ENCODE peak calls at places on chromosomes 7 and 10, in four cellular contexts. A is psoas muscle, Y is spleen, T is left ventricle myocardium inferior. K is an unnamed sample.
A peak's percentile ranks its signal among the peaks of the same experiment; 100 is the strongest.

GRCh38 chr7:74051193-74051592 is 23.2 kb downstream of the ELN start:
- DNase-seq in A (peak; percentile 53), Y (no peak), T (no peak), K (no peak)

GRCh38 chr10:75450062-75450429 is 18.6 kb downstream of the LRMDA start:
- DNase-seq in A (no peak), Y (no peak), T (no peak), K (no peak)

GRCh38 chr10:29681700-29682444 is 47.1 kb upstream of the SVIL start:
- DNase-seq in A (no peak), Y (peak; percentile 88), T (no peak), K (no peak)

GRCh38 chr7:78226059-78226658 is 427.6 kb downstream of the PHTF2 start:
- DNase-seq in A (no peak), Y (no peak), T (peak; percentile 19), K (no peak)

GRCh38 chr10:101783736-101784118 is 481 bp upstream of the NPM3 start:
- DNase-seq in A (no peak), Y (no peak), T (no peak), K (no peak)

GRCh38 chr10:36494386-36494785 is 631.0 kb upstream of the ANKRD30A start:
- DNase-seq in A (no peak), Y (no peak), T (no peak), K (no peak)

GRCh38 chr7:55957190-55957589 is 5.5 kb downstream of the MRPS17 start:
- DNase-seq in A (no peak), Y (no peak), T (no peak), K (no peak)

GRCh38 chr10:132677096-132677904 is 108.6 kb downstream of the NKX6-2 start:
- DNase-seq in A (peak; percentile 31), Y (peak; percentile 64), T (no peak), K (peak; percentile 47)

GRCh38 chr7:127751062-127751722 is 99.2 kb downstream of the SND1 start:
- DNase-seq in A (no peak), Y (no peak), T (no peak), K (no peak)

GRCh38 chr10:96402417-96403305 is 43.9 kb upstream of the OPALIN start:
- DNase-seq in A (no peak), Y (no peak), T (no peak), K (peak; percentile 64)

GRCh38 chr10:122190151-122190550 is 80.9 kb upstream of the BTBD16 start:
- DNase-seq in A (no peak), Y (no peak), T (no peak), K (no peak)

DNA sequence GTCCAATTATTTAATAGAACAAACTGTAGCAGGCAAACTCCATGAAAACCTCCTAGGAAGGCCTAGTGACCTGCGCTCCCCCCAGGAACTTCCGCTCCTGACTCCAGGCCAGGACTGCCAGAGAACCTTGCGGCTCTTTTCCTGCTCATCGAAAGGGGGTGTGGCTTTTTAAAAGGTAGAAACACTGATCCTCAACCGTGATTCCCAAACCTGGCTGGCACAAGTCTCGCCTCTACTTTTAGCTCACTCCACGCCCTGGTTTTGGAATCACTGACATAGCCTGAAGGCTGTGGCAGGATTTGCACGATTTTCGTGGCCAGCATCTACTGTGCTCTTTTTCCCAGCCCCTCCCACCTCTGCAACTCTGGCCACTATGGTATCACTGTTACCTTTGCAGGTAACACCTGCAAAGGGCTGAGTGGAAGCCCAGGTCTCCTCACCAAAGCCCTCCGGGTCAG is 43.3 kb downstream of the MYOF start:
- DNase-seq in A (no peak), Y (no peak), T (no peak), K (no peak)
- H3K27ac ChIP-seq in A (peak overlapping the region; percentile 90), Y (peak overlapping the region; percentile 10), T (peak overlapping the region; percentile 97), K (peak overlapping the region; percentile 99)

DNA sequence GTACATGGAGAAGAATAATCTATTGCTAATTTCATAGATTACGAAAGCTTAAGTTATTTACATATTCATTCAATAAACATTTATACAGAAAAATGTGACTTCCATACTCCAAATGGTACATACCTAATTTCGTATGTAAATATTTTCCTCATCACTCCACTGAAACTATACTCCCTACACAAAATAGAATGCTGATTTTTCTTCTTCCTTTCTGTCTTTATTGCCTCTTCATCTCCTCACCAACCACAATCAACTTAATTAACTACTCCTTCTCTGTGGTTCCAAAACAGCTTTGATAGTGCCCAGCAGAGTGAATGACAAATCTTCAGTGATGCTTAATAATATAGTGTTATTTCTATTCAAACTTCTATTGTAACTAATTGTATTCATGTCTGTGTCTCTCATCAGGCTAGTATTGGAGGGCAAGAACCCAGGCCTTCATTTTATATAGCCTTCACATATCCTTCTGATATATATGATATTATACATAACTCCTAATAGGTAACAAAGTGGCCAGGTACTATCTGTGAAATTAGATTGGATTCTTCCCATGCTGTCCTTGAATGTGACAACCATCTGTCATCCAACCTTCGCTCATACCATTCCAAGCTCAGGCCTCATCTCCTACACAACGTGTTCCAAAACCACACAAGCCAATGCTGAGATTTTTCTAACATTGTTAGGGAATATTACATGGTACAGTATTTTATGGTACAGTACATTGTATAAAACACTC is 5.3 kb downstream of the ITGB1 start:
- DNase-seq in A (no peak), Y (no peak), T (no peak), K (no peak)
- H3K4me3 ChIP-seq in A (peak overlapping the region; percentile 95), Y (no peak overlapping the region), T (no peak overlapping the region), K (peak overlapping the region; percentile 97)

GRCh38 chr7:112007185-112007584 is 199.0 kb downstream of the DOCK4 start:
- DNase-seq in A (no peak), Y (no peak), T (no peak), K (no peak)
- H3K27ac ChIP-seq in A (no peak overlapping the region), Y (no peak overlapping the region), T (no peak overlapping the region), K (no peak overlapping the region)

GRCh38 chr10:70923696-70924095 is 35.3 kb upstream of the PCBD1 start:
- DNase-seq in A (no peak), Y (no peak), T (no peak), K (no peak)

GRCh38 chr10:70918851-70919530 is 30.6 kb upstream of the PCBD1 start:
- DNase-seq in A (peak; percentile 41), Y (peak; percentile 63), T (peak; percentile 14), K (no peak)

GRCh38 chr10:70917635-70918034 is 29.3 kb upstream of the PCBD1 start:
- DNase-seq in A (peak; percentile 28), Y (peak; percentile 49), T (peak; percentile 9), K (no peak)

GRCh38 chr10:70920519-70920918 is 32.2 kb upstream of the PCBD1 start:
- DNase-seq in A (peak; percentile 28), Y (peak; percentile 22), T (no peak), K (no peak)

GRCh38 chr10:70921285-70921684 is 32.9 kb upstream of the PCBD1 start:
- DNase-seq in A (no peak), Y (no peak), T (no peak), K (no peak)
- H3K4me3 ChIP-seq in A (no peak overlapping the region), Y (no peak overlapping the region), T (no peak overlapping the region), K (no peak overlapping the region)

DNA sequence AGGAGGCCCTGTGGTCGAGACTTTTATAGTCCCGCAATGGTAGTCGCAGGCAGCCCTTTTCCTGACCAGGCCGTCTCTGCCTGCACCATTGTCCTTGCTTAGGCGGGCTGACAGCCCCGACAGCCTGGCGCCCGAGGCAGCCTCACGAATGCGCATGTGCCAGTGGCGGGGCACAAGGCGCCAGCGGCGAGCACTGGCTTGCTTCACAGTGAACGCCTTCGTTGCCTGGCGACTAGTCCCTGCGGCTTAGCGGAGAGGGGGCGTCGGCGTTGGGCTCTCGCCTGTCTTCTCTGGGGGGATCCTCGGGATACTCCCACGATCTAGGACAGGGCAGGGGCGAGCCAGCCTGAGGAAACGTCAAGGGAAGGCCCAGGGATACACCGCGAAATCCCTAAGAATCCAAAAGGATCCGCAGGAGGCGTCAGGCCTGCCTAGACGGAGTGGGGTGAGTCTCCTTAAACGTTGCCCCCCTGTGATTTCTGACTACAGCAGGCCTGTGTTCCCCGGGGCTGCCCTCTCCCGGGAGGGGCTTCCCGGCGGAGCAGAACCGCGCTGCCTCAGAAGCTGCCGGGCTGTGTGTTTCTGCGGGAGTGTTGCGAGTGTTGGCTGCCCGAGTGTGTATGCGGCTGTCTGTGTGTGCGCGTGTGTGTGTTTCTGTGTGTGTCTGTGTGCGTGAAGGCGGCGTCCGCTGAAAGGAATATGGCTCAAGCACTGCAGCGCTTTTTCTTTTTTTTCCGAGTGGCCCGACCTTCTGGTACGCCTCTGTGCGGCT is 20.5 kb upstream of the ZNF273 start:
- DNase-seq in A (peak; percentile 85), Y (peak; percentile 78), T (peak; percentile 73), K (peak; percentile 80)
- H3K27ac ChIP-seq in A (peak overlapping the region; percentile 9), Y (no peak overlapping the region), T (peak overlapping the region; percentile 23), K (no peak overlapping the region)

GRCh38 chr7:115252461-115252860 is 330.6 kb downstream of the MDFIC start:
- DNase-seq in A (no peak), Y (no peak), T (no peak), K (no peak)

DNA sequence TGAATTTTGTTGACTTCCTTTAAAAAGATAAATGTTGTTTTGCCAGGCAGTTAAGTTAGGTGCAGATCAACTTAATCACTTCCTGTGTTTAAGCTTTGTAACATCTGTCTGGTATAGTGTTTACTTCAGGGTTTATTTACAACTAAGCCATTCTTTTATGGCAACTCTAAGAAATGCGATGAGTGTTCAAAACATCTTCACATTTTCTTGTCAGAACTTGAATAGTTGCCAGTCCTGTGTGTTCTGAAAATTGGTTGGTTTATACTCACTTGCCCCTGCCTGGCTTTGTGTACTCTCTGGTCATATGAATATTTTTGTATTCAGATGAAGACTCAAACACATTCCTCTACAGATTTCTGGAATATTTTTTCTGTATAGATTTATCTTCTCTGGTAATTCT is 327.2 kb downstream of the MDFIC start:
- DNase-seq in A (no peak), Y (no peak), T (no peak), K (no peak)
- H3K4me3 ChIP-seq in A (no peak overlapping the region), Y (no peak overlapping the region), T (no peak overlapping the region), K (no peak overlapping the region)

GRCh38 chr7:29412912-29413311 is 150.7 kb upstream of the PRR15 start:
- DNase-seq in A (no peak), Y (no peak), T (no peak), K (no peak)

GRCh38 chr7:29413511-29414178 is 150.0 kb upstream of the PRR15 start:
- DNase-seq in A (no peak), Y (no peak), T (no peak), K (no peak)

GRCh38 chr7:29408841-29409243 is 154.8 kb upstream of the PRR15 start:
- DNase-seq in A (no peak), Y (no peak), T (no peak), K (no peak)

GRCh38 chr7:29414216-29414615 is 149.4 kb upstream of the PRR15 start:
- DNase-seq in A (no peak), Y (no peak), T (no peak), K (no peak)

DNA sequence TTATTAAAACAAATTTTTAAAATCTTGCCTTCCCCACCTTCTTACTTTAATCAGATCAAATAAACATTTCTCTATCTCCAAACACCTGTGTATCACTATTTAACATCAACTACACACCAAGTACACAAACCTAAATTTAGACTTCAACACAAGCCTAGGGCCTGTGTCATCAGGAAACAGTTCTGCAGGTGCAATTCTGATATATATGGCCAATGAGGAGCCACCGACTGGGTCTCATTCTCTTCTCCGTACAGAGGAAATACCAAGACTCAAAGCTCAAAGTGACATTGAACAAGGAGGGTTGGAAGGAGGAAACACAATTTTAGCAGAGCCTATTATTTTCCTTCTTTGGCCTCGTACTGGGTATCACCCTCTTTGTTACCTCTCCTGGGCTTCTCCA is 152.7 kb upstream of the PRR15 start:
- DNase-seq in A (no peak), Y (no peak), T (no peak), K (no peak)
- H3K27ac ChIP-seq in A (no peak overlapping the region), Y (no peak overlapping the region), T (no peak overlapping the region), K (no peak overlapping the region)

GRCh38 chr7:140870003-140870402 is 54.7 kb downstream of the BRAF start:
- DNase-seq in A (no peak), Y (no peak), T (no peak), K (no peak)
- H3K4me3 ChIP-seq in A (no peak overlapping the region), Y (no peak overlapping the region), T (no peak overlapping the region), K (no peak overlapping the region)

GRCh38 chr10:107437921-107438320 is 273.4 kb upstream of the SORCS1 start:
- DNase-seq in A (no peak), Y (no peak), T (no peak), K (no peak)
- H3K27ac ChIP-seq in A (no peak overlapping the region), Y (no peak overlapping the region), T (no peak overlapping the region), K (no peak overlapping the region)

GRCh38 chr7:23247101-23247601 is 576 bp downstream of the GPNMB start:
- DNase-seq in A (no peak), Y (no peak), T (no peak), K (no peak)
- H3K4me3 ChIP-seq in A (peak overlapping the region; percentile 61), Y (peak overlapping the region; percentile 24), T (peak overlapping the region; percentile 77), K (peak overlapping the region; percentile 72)